ENCODE peak calls at places on chromosomes 3 and 15, in nine cellular contexts. D is stimulated activated CD8-positive, alpha-beta memory T cell treated with anti-CD3 and anti-CD28 coated beads, Interleukin-7, amount 100 ng/mL, for 24 hours; F is stimulated activated naive B cell treated with anti-CD40 and anti-IgM and Interleukin-4, amounts not matched to agents 10 μg/mL and 1 μg/mL and 100 μg/mL, for 72 hours; O is fibroblast of the conjunctiva; K is kidney; P is nephron progenitor cell; Z is body of pancreas; Q is right cardiac atrium; A is upper lobe of right lung. V is an unnamed sample.

GRCh38 chr15:90106522-90107117 is 4.4 kb upstream of the IDH2 start:
- DNase-seq in P (peak; percentile 34), Q (peak; percentile 79), K (no peak), O (no peak), A (no peak), F (no peak), D (no peak), Z (peak; percentile 40), V (no peak)

GRCh38 chr3:159488657-159489056 is 500.0 kb upstream of the IL12A start:
- DNase-seq in K (no peak), D (no peak), P (no peak), F (no peak), A (no peak), O (no peak), Q (no peak), Z (no peak), V (no peak)

GRCh38 chr3:23385327-23385726 is 182.2 kb downstream of the UBE2E2 start:
- DNase-seq in Q (no peak), P (no peak), A (no peak), D (no peak), Z (no peak), K (no peak), O (no peak), F (no peak), V (no peak)

GRCh38 chr15:36601497-36601932 is 22.1 kb downstream of the CDIN1 start:
- DNase-seq in Z (no peak), K (no peak), Q (no peak), P (no peak), A (no peak), F (no peak), O (no peak), D (no peak), V (no peak)

GRCh38 chr3:71515640-71516383 is 67.7 kb downstream of the FOXP1 start:
- DNase-seq in Q (no peak), A (no peak), Z (no peak), F (no peak), O (no peak), D (no peak), K (no peak), P (no peak), V (no peak)

GRCh38 chr3:23183731-23184130 is 19.4 kb upstream of the UBE2E2 start:
- DNase-seq in K (no peak), A (no peak), Q (no peak), O (peak; percentile 47), P (peak; percentile 27), Z (peak; percentile 52), D (no peak), F (no peak), V (no peak)

GRCh38 chr15:65790692-65791334 is 1.3 kb downstream of the DENND4A start:
- DNase-seq in A (no peak), Z (no peak), D (no peak), O (no peak), P (no peak), Q (no peak), F (no peak), K (no peak), V (no peak)

GRCh38 chr3:141112686-141113255 is 61.6 kb downstream of the SPSB4 start:
- DNase-seq in P (no peak), O (no peak), D (no peak), A (no peak), K (no peak), F (no peak), Q (no peak), Z (no peak), V (no peak)

GRCh38 chr3:148748323-148748722 is 50.6 kb downstream of the AGTR1 start:
- DNase-seq in Q (no peak), P (no peak), D (no peak), A (no peak), K (no peak), Z (no peak), O (no peak), F (no peak), V (no peak)

GRCh38 chr3:150345021-150345538 is 63.0 kb upstream of the TSC22D2 start:
- DNase-seq in F (no peak), Z (peak; percentile 33), K (peak; percentile 73), O (no peak), D (no peak), Q (no peak), A (no peak), P (peak; percentile 33), V (no peak)

GRCh38 chr15:51846463-51847230 is 17.2 kb downstream of the TMOD3 start:
- DNase-seq in K (no peak), Q (no peak), O (peak; percentile 32), P (no peak), D (no peak), Z (no peak), A (no peak), F (no peak), V (no peak)

GRCh38 chr3:23915537-23916108 is 1.2 kb downstream of the NKIRAS1 start:
- DNase-seq in Q (no peak), O (no peak), Z (no peak), P (no peak), K (no peak), F (no peak), D (no peak), A (no peak), V (no peak)

GRCh38 chr15:92377083-92377789 is 16.4 kb upstream of the ST8SIA2 start:
- DNase-seq in Z (no peak), P (no peak), K (no peak), O (no peak), F (no peak), D (no peak), Q (no peak), A (no peak), V (no peak)

GRCh38 chr3:24365168-24365567 is 129.5 kb downstream of the THRB start:
- DNase-seq in O (peak; percentile 86), Q (peak; percentile 45), A (no peak), D (no peak), Z (peak; percentile 84), K (no peak), P (no peak), F (no peak), V (no peak)

GRCh38 chr3:156211583-156211982 is 91.2 kb downstream of the KCNAB1 start:
- DNase-seq in D (no peak), K (no peak), O (no peak), A (no peak), Z (no peak), F (no peak), Q (no peak), P (no peak), V (no peak)

GRCh38 chr3:185528481-185529009 is 23.8 kb downstream of the LIPH start:
- DNase-seq in F (no peak), Q (no peak), Z (no peak), A (no peak), P (no peak), D (no peak), O (no peak), K (no peak), V (no peak)

GRCh38 chr3:4712109-4712508 is 219.0 kb downstream of the ITPR1 start:
- DNase-seq in A (no peak), Z (no peak), F (no peak), O (no peak), D (no peak), P (no peak), K (no peak), Q (no peak), V (no peak)

GRCh38 chr3:193554790-193555189 is at the start of gene ATP13A4:
- DNase-seq in P (no peak), Q (no peak), D (no peak), O (no peak), Z (peak; percentile 46), K (peak; percentile 61), A (peak; percentile 68), F (no peak), V (no peak)

GRCh38 chr15:40421246-40422157 is 15.9 kb downstream of the IVD start:
- DNase-seq in D (peak; percentile 59), F (peak; percentile 66), Z (peak; percentile 78), P (peak; percentile 86), Q (peak; percentile 93), O (peak; percentile 43), K (peak; percentile 92), A (peak; percentile 92), V (peak; percentile 76)

GRCh38 chr3:188185717-188186236 is 31.8 kb downstream of the LPP start:
- DNase-seq in O (no peak), Q (no peak), A (no peak), Z (peak; percentile 42), D (no peak), F (peak; percentile 20), K (no peak), P (peak; percentile 18), V (no peak)

GRCh38 chr3:146865175-146865755 is 260.1 kb upstream of the PLSCR5 start:
- DNase-seq in Q (peak; percentile 10), Z (no peak), O (no peak), F (no peak), A (no peak), K (no peak), P (no peak), D (no peak), V (no peak)